ENCODE peak calls at places on chromosomes 6 and 20, in ten cellular contexts. G, X, K, N, J, Q, S, E, U and B are unnamed samples.

GRCh38 chr6:170516783-170517616 is 36.1 kb downstream of the PSMB1 start:
- DNase-seq in G (no peak), X (peak; percentile 84), K (peak; percentile 34), N (peak; percentile 54), J (peak; percentile 42), Q (no peak), S (peak; percentile 76), E (peak; percentile 83), U (no peak), B (no peak)

GRCh38 chr6:75207211-75207984 is 1.5 kb upstream of the COL12A1 start:
- DNase-seq in G (peak; percentile 69), X (peak; percentile 60), K (peak; percentile 23), N (no peak), J (no peak), Q (no peak), S (no peak), E (peak; percentile 39), U (no peak), B (no peak)

GRCh38 chr20:62736026-62736406 is 27.4 kb downstream of the NTSR1 start:
- DNase-seq in G (no peak), X (no peak), K (no peak), N (no peak), J (no peak), Q (no peak), S (no peak), E (no peak), U (no peak), B (no peak)

GRCh38 chr20:36573798-36574277 is 441 bp downstream of the TGIF2 start:
- DNase-seq in G (peak; percentile 79), X (no peak), K (no peak), N (peak; percentile 51), J (peak; percentile 59), Q (no peak), S (no peak), E (no peak), U (no peak), B (no peak)

GRCh38 chr20:52192296-52193007 is 873 bp upstream of the ZFP64 start:
- DNase-seq in G (no peak), X (no peak), K (no peak), N (peak; percentile 25), J (peak; percentile 52), Q (no peak), S (peak; percentile 59), E (peak; percentile 17), U (no peak), B (no peak)

GRCh38 chr20:32718749-32719348 is 24.4 kb downstream of the COMMD7 start:
- DNase-seq in G (no peak), X (no peak), K (no peak), N (no peak), J (no peak), Q (no peak), S (no peak), E (peak; percentile 18), U (no peak), B (no peak)

GRCh38 chr6:76490456-76490855 is 418.0 kb upstream of the IMPG1 start:
- DNase-seq in G (no peak), X (no peak), K (no peak), N (no peak), J (no peak), Q (no peak), S (no peak), E (peak; percentile 42), U (no peak), B (no peak)

GRCh38 chr6:92364948-92365386 is 1054.4 kb downstream of the EPHA7 start:
- DNase-seq in G (no peak), X (peak; percentile 14), K (no peak), N (no peak), J (no peak), Q (no peak), S (no peak), E (no peak), U (no peak), B (no peak)

GRCh38 chr6:11595903-11596302 is 58.4 kb downstream of the TMEM170B start:
- DNase-seq in G (no peak), X (peak; percentile 88), K (no peak), N (no peak), J (no peak), Q (peak; percentile 53), S (no peak), E (peak; percentile 38), U (no peak), B (no peak)

GRCh38 chr6:113361014-113361645 is 496.0 kb upstream of the MARCKS start:
- DNase-seq in G (no peak), X (no peak), K (no peak), N (no peak), J (no peak), Q (no peak), S (no peak), E (peak; percentile 55), U (no peak), B (no peak)

GRCh38 chr6:113362542-113363430 is 494.4 kb upstream of the MARCKS start:
- DNase-seq in G (no peak), X (peak; percentile 21), K (peak; percentile 7), N (no peak), J (no peak), Q (no peak), S (no peak), E (no peak), U (no peak), B (no peak)

GRCh38 chr6:113358063-113358583 is 499.0 kb upstream of the MARCKS start:
- DNase-seq in G (no peak), X (no peak), K (no peak), N (no peak), J (no peak), Q (no peak), S (no peak), E (no peak), U (no peak), B (no peak)

GRCh38 chr6:113356139-113356538 is 501.0 kb upstream of the MARCKS start:
- DNase-seq in G (no peak), X (no peak), K (no peak), N (no peak), J (no peak), Q (no peak), S (no peak), E (no peak), U (no peak), B (no peak)

DNA sequence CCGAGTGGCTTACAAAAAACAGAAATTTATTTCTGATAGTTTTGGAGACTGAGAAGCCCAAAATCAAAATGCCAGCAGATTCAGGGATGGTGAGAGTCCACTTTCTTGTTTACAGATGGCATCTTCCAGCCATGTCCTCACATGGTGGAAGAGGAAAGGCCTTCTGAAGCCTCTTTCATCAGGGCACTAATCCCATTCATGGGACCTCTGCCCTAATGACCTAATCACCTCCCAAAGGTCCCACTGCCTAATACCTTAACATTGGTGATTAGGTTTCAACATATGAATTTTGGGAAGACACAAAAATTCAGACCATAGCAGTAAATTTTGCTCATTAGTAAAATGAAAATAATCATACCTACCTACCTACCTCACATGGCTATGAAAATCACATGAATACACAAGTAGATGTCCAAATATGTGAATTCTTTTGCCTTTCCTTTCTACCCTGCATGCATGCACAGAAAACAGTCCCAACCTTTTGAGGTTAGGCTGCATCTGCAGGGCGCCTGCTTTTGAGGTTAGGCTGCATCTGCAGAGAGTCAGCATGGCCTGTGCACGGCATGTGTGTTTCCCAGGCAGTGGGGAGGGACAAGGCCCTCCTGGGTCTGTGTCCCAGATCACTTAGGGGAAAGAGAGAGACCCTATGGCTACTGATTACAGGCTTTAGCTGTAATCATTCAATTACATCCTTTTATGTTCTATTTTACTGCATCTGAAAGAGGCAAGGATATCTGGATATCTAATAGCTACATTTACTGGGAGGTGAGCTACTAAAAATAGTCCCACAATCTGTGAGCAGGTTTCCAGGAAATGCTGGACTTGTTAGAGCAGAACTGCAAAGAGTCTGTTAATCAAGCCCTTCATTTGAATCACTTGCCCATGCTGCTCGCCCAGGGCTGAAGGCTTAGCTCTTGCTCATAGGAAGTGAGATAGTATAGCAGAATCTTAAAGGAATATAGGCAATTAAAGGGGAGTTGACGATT is 497.7 kb upstream of the MARCKS start:
- DNase-seq in G (no peak), X (no peak), K (no peak), N (no peak), J (no peak), Q (no peak), S (peak; percentile 91), E (peak; percentile 49), U (no peak), B (no peak)
- TF ChIP-seq CTCF in G (no peak), X (no peak), K (no peak), N (no peak), J (no peak), Q (no peak), S (no peak), E (no peak), U (no peak), B (no peak)

DNA sequence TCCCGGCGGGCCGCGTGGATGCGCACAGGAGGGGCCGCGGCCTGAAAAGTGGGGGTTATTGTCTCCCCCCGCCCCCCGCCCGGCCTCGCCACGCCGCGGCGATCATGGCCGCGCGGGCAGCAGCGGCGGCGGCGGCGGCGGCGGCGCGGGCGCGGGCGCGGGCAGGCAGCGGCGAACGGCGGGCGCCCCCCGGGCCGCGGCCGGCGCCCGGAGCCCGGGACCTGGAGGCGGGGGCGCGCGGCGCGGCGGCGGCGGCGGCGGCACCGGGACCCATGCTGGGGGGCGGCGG is 343 bp downstream of the ARID1B start:
- DNase-seq in G (no peak), X (no peak), K (no peak), N (no peak), J (no peak), Q (no peak), S (no peak), E (no peak), U (no peak), B (no peak)
- TF ChIP-seq CTCF in G (no peak), X (no peak), K (no peak), N (no peak), J (no peak), Q (no peak), S (no peak), E (no peak), U (no peak), B (no peak)

DNA sequence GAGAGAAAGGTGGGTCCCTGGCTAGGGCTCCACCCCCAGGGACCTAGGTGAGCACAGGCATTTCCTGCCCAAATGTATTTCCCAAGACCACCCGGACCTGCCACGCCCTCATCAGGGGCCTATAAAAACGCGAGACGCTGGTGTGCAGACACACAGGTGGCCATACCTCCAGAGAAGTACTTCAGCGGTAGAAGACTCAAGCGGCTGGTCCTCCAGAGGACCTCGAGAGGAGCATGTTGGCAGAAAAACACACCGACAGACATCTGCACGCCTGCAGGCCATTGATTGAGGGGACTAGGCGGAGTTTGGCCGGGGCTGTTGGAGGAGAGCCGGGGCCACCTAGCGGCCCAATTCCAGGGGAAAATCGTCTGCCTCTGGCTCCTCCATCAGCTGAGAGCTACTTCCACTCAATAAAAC is 695.8 kb upstream of the MMS22L start:
- DNase-seq in G (no peak), X (peak; percentile 80), K (no peak), N (no peak), J (no peak), Q (no peak), S (peak; percentile 79), E (no peak), U (no peak), B (no peak)
- TF ChIP-seq CTCF in G (no peak), X (peak; percentile 74), K (no peak), N (no peak), J (no peak), Q (no peak), S (peak; percentile 77), E (no peak), U (no peak), B (no peak)

DNA sequence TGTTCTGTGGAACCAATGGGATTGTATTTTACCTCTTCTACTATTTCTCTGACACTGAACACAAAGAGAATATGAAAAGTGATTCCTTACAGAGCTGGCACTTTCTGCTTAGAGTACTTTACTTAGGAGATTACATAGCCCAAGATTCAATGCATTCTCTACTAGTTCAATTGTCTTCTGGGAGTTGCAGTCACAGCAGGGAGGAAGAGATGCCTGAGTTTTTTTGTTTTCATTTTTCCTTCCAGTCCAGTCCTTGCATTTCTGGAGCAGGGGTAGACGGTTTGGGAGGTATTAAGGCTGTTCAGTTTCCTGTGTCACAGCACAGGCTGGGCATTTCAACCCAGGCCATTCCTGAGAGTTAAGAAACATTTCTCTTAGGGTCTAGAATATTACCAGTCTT is 42.0 kb upstream of the SLC2A12 start:
- DNase-seq in G (no peak), X (peak; percentile 8), K (no peak), N (no peak), J (no peak), Q (peak; percentile 10), S (no peak), E (no peak), U (no peak), B (no peak)
- TF ChIP-seq CTCF in G (no peak), X (no peak), K (no peak), N (no peak), J (no peak), Q (no peak), S (no peak), E (no peak), U (no peak), B (no peak)